ENCODE peak calls at places on chromosome 10, in five cellular contexts. I is PC-3, W is colonic mucosa, F is aorta, S is PC-9. P is an unnamed sample. For H3K27me3, the result is how much of the 10 kb centered on the place peaks cover.

GRCh38 chr10:5305374-5305773 is 59.4 kb upstream of the UCN3 start:
- DNase-seq in I (no peak), S (no peak), F (no peak), W (no peak), P (no peak)

GRCh38 chr10:31036209-31036608 is 4.5 kb upstream of the ZNF438 start:
- DNase-seq in F (no peak), S (no peak), I (peak), W (no peak), P (no peak)

GRCh38 chr10:29811751-29812427 is 177.1 kb upstream of the SVIL start:
- DNase-seq in I (peak), W (peak), F (no peak), S (peak), P (no peak)

GRCh38 chr10:124422742-124423141 is 4.0 kb upstream of the OAT start:
- DNase-seq in W (no peak), I (no peak), F (peak), S (no peak), P (no peak)

GRCh38 chr10:119448579-119449209 is 93.8 kb downstream of the RGS10 start:
- DNase-seq in S (no peak), I (no peak), F (no peak), W (no peak), P (no peak)

GRCh38 chr10:133000648-133001047 is 58.3 kb upstream of the CFAP46 start:
- DNase-seq in F (no peak), W (no peak), S (no peak), I (no peak), P (no peak)

GRCh38 chr10:42684517-42684916 is 46.1 kb upstream of the ZNF33B start:
- DNase-seq in S (peak), F (no peak), I (no peak), W (no peak), P (no peak)

GRCh38 chr10:84059526-84059925 is 79.8 kb upstream of the GHITM start:
- DNase-seq in W (no peak), F (no peak), I (no peak), S (no peak), P (no peak)

GRCh38 chr10:101244321-101245050 is 15.2 kb upstream of the LBX1 start:
- DNase-seq in W (no peak), F (no peak), I (peak), S (no peak), P (no peak)

GRCh38 chr10:44811072-44811471 is 100.1 kb upstream of the TMEM72 start:
- DNase-seq in F (no peak), I (no peak), S (no peak), W (no peak), P (no peak)

GRCh38 chr10:25694976-25695375 is 239.1 kb upstream of the MYO3A start:
- DNase-seq in W (no peak), I (no peak), S (no peak), F (no peak), P (no peak)

GRCh38 chr10:49539320-49539885 is 482 bp upstream of the ERCC6 start:
- DNase-seq in I (peak), S (peak), W (peak), F (peak), P (peak)

GRCh38 chr10:72027498-72027897 is 60.9 kb downstream of the SPOCK2 start:
- DNase-seq in W (peak), F (no peak), S (peak), I (peak), P (no peak)

GRCh38 chr10:52491246-52492000 is 177.3 kb downstream of the DKK1 start:
- DNase-seq in I (peak), F (no peak), W (no peak), S (no peak), P (no peak)

GRCh38 chr10:95457319-95457886 is 103.8 kb downstream of the SORBS1 start:
- DNase-seq in I (peak), W (no peak), S (no peak), F (no peak), P (no peak)

GRCh38 chr10:70293169-70293813 is 9.5 kb upstream of the NPFFR1 start:
- DNase-seq in W (no peak), I (no peak), S (no peak), F (no peak), P (no peak)

GRCh38 chr10:90967865-90968264 is 47.0 kb upstream of the ANKRD1 start:
- DNase-seq in W (no peak), F (no peak), I (no peak), S (no peak), P (no peak)

GRCh38 chr10:122498521-122498920 is 37.2 kb downstream of the HTRA1 start:
- DNase-seq in F (no peak), S (no peak), I (no peak), W (no peak), P (no peak)

GRCh38 chr10:115941247-115941840 is 331.7 kb downstream of the GFRA1 start:
- DNase-seq in S (no peak), W (no peak), F (no peak), I (no peak), P (no peak)

GRCh38 chr10:47241946-47242900 is 57.8 kb upstream of the GDF10 start:
- DNase-seq in W (no peak), I (no peak), S (no peak), F (no peak), P (peak)

GRCh38 chr10:85784792-85785191 is 581.8 kb downstream of the GRID1 start:
- DNase-seq in W (no peak), F (no peak), I (no peak), S (no peak), P (no peak)

GRCh38 chr10:9825491-9826018 is 1192.1 kb upstream of the CELF2 start:
- DNase-seq in S (no peak), W (no peak), F (no peak), I (no peak), P (no peak)

GRCh38 chr10:58258977-58259692 is 8.6 kb downstream of the IPMK start:
- DNase-seq in S (no peak), F (no peak), I (peak), W (no peak), P (no peak)

GRCh38 chr10:3564599-3564998 is 220.4 kb downstream of the KLF6 start:
- DNase-seq in F (no peak), I (no peak), W (no peak), S (no peak), P (no peak)

GRCh38 chr10:116274141-116274861 is 1.3 kb upstream of the GFRA1 start:
- DNase-seq in S (no peak), I (no peak), F (peak), W (no peak), P (peak)

GRCh38 chr10:103895458-103896186 is 22.4 kb downstream of the STN1 start:
- DNase-seq in S (peak), F (no peak), W (no peak), I (peak), P (no peak)

GRCh38 chr10:122879339-122880273 is at the start of gene FAM24B:
- DNase-seq in S (peak), W (peak), I (peak), F (peak), P (peak)

GRCh38 chr10:80453715-80454525 is at the start of gene TSPAN14:
- DNase-seq in S (peak), F (peak), I (no peak), W (peak), P (peak)

GRCh38 chr10:42984761-42985325 is 92.0 kb upstream of the RET start:
- DNase-seq in S (no peak), F (no peak), W (peak), I (no peak), P (no peak)

GRCh38 chr10:126042354-126042753 is 146.0 kb downstream of the FANK1 start:
- DNase-seq in S (peak), I (no peak), W (no peak), F (no peak), P (no peak)

GRCh38 chr10:129662386-129662785 is 195.3 kb downstream of the MGMT start:
- DNase-seq in W (no peak), I (no peak), S (no peak), F (no peak), P (no peak)

GRCh38 chr10:97882142-97883091 is 32.8 kb downstream of the GOLGA7B start:
- DNase-seq in F (peak), S (peak), I (peak), W (no peak), P (no peak)

GRCh38 chr10:46318808-46319207 is 32.0 kb downstream of the ANTXRL start:
- DNase-seq in F (no peak), I (no peak), W (no peak), S (no peak), P (no peak)

GRCh38 chr10:115628616-115629015 is 535.5 kb downstream of the ATRNL1 start:
- DNase-seq in F (no peak), I (no peak), W (no peak), S (no peak), P (no peak)

GRCh38 chr10:116331815-116332214 is 7.6 kb downstream of the CCDC172 start:
- DNase-seq in W (no peak), I (no peak), F (no peak), S (no peak), P (no peak)

GRCh38 chr10:71252195-71252594 is 39.8 kb downstream of the UNC5B start:
- DNase-seq in I (no peak), W (peak), S (peak), F (no peak), P (peak)

GRCh38 chr10:89952314-89952713 is 250.9 kb downstream of the KIF20B start:
- DNase-seq in W (no peak), S (no peak), F (no peak), I (no peak), P (no peak)
- H3K27me3 ChIP-seq in W (under half), S (under half), F (under half), I (under half), P (under half)

GRCh38 chr10:8057636-8058273 is 3.3 kb downstream of the GATA3 start:
- DNase-seq in W (no peak), S (no peak), I (no peak), F (no peak), P (no peak)
- H3K27me3 ChIP-seq in W (half or more), S (under half), I (under half), F (under half), P (under half)

GRCh38 chr10:11237571-11237970 is 219.9 kb downstream of the CELF2 start:
- DNase-seq in I (no peak), F (no peak), W (no peak), S (no peak), P (no peak)
- H3K27me3 ChIP-seq in I (under half), F (under half), W (under half), S (half or more), P (under half)

GRCh38 chr10:8074881-8075280 is 20.4 kb downstream of the GATA3 start:
- DNase-seq in W (no peak), F (no peak), I (no peak), S (no peak), P (no peak)

GRCh38 chr10:8079126-8079525 is 24.6 kb downstream of the GATA3 start:
- DNase-seq in W (no peak), F (no peak), S (no peak), I (no peak), P (no peak)

GRCh38 chr10:8078027-8078426 is 23.5 kb downstream of the GATA3 start:
- DNase-seq in W (no peak), F (no peak), S (no peak), I (no peak), P (no peak)

GRCh38 chr10:8075282-8076260 is 21.1 kb downstream of the GATA3 start:
- DNase-seq in W (no peak), S (peak), F (no peak), I (no peak), P (no peak)

DNA sequence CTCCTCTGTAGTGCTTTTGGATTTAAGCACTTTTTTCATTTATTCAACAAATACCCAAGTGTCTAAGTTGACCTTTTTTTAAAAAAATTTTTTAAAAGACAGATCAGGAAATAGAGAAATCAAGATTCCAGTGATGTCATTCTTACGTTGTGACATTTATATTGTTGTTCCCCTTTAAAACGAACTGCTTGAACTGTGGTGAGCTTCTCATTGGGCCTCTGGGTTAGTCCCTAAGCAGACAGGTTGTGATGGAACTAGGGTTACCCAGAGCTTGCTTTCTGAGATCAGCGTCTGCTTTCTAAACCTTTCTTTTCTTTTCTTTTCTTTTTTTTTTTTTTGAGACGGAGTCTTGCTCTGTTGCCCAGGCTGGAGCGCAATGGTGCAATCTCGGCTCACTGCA is 22.5 kb downstream of the GATA3 start:
- DNase-seq in F (no peak), I (no peak), S (no peak), W (no peak), P (no peak)
- H3K27me3 ChIP-seq in F (under half), I (under half), S (under half), W (under half), P (under half)

GRCh38 chr10:14158575-14158974 is 172.1 kb downstream of the FRMD4A start:
- DNase-seq in W (no peak), S (no peak), I (no peak), F (no peak), P (no peak)

GRCh38 chr10:14156101-14156500 is 174.6 kb downstream of the FRMD4A start:
- DNase-seq in S (no peak), I (no peak), F (no peak), W (no peak), P (no peak)

GRCh38 chr10:14153570-14154055 is 177.1 kb downstream of the FRMD4A start:
- DNase-seq in S (peak), I (no peak), F (no peak), W (no peak), P (no peak)
- H3K27me3 ChIP-seq in S (under half), I (under half), F (under half), W (under half), P (under half)

GRCh38 chr10:15474671-15475070 is 103.6 kb upstream of the FAM171A1 start:
- DNase-seq in F (no peak), S (no peak), W (no peak), I (no peak), P (no peak)

GRCh38 chr10:15473401-15473777 is 102.3 kb upstream of the FAM171A1 start:
- DNase-seq in W (no peak), S (no peak), F (no peak), I (no peak), P (no peak)

GRCh38 chr10:15476337-15476736 is 105.2 kb upstream of the FAM171A1 start:
- DNase-seq in S (no peak), F (no peak), I (no peak), W (peak), P (no peak)

GRCh38 chr10:15472008-15472407 is 100.9 kb upstream of the FAM171A1 start:
- DNase-seq in I (no peak), W (no peak), F (no peak), S (no peak), P (no peak)

GRCh38 chr10:15472431-15473400 is 101.6 kb upstream of the FAM171A1 start:
- DNase-seq in I (peak), W (no peak), S (no peak), F (no peak), P (no peak)
- H3K27me3 ChIP-seq in I (under half), W (under half), S (under half), F (under half), P (under half)

DNA sequence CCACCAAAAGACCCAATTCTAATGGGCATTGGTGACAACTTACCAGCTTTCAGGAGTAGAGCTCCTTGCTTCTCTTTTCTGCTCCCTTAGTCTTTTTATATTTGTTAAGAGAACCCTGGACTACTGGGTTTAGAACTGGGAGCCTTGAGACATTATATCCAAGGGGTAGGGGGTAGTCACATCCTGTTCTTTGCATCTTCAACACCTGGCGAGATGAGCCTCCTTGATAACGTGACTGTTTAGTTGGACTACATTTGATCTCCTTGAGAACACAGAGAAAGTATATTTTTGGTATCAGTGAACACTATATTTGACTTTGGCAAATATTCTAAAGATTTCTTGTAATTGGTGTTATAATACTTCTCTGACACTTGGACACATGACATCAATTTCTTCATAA is 9.0 kb upstream of the SMNDC1 start:
- DNase-seq in S (no peak), F (no peak), W (no peak), I (no peak), P (no peak)
- H3K27me3 ChIP-seq in S (under half), F (under half), W (under half), I (under half), P (under half)

DNA sequence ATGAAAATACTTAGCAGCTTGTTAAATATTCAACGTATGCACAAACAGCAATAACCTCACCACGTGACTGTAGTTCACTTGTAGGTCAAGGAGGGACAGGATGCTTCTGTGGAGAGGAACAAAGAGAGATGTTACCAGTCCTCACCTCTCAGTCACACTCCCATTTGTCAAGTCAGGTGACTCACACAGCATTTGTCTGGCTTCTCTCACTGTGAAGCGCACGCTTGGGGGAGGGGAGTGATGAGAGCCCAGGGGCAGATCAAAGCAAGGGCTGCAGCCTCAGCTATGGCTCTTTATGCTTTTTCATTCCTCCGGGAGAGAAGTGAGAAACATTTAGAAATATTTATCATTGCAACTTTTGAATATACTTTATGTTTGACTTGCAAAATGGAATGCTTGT is 2.9 kb upstream of the RBM20 start:
- DNase-seq in W (no peak), F (no peak), I (peak), S (peak), P (no peak)
- H3K27me3 ChIP-seq in W (under half), F (under half), I (under half), S (under half), P (under half)

P was measured in right lobe of liver.